ENCODE peak calls at places on chromosomes 16 and 17, in ten cellular contexts. One of them, this sample, is unnamed.

GRCh38 chr17:82876602-82877391 is 37.0 kb upstream of the ZNF750 start:
- DNase-seq in IMR-90: peak
- DNase-seq in GM12878: no peak
- DNase-seq in colonic mucosa: peak
- DNase-seq in neural progenitor cell: peak
- DNase-seq in H9: peak
- DNase-seq in MM.1S: no peak
- DNase-seq in K562: peak
- DNase-seq in kidney: peak
- DNase-seq in fibroblast of lung: peak
- DNase-seq in this sample: no peak

GRCh38 chr17:78498848-78499247 is 78.3 kb downstream of the DNAH17 start:
- DNase-seq in IMR-90: no peak
- DNase-seq in GM12878: no peak
- DNase-seq in colonic mucosa: no peak
- DNase-seq in neural progenitor cell: no peak
- DNase-seq in H9: peak
- DNase-seq in MM.1S: no peak
- DNase-seq in K562: no peak
- DNase-seq in kidney: peak
- DNase-seq in fibroblast of lung: no peak
- DNase-seq in this sample: no peak

GRCh38 chr17:32536736-32537646 is 50.2 kb downstream of the CDK5R1 start:
- DNase-seq in IMR-90: peak
- DNase-seq in GM12878: no peak
- DNase-seq in colonic mucosa: no peak
- DNase-seq in neural progenitor cell: no peak
- DNase-seq in H9: no peak
- DNase-seq in MM.1S: no peak
- DNase-seq in K562: no peak
- DNase-seq in kidney: no peak
- DNase-seq in fibroblast of lung: peak
- DNase-seq in this sample: no peak

GRCh38 chr17:62968445-62968923 is 2.4 kb downstream of the TANC2 start:
- DNase-seq in IMR-90: peak
- DNase-seq in GM12878: peak
- DNase-seq in colonic mucosa: peak
- DNase-seq in neural progenitor cell: peak
- DNase-seq in H9: peak
- DNase-seq in MM.1S: peak
- DNase-seq in K562: peak
- DNase-seq in kidney: no peak
- DNase-seq in fibroblast of lung: peak
- DNase-seq in this sample: peak

GRCh38 chr16:20747030-20747816 is 5.6 kb upstream of the THUMPD1 start:
- DNase-seq in IMR-90: no peak
- DNase-seq in GM12878: no peak
- DNase-seq in colonic mucosa: peak
- DNase-seq in neural progenitor cell: no peak
- DNase-seq in H9: no peak
- DNase-seq in MM.1S: no peak
- DNase-seq in K562: peak
- DNase-seq in kidney: no peak
- DNase-seq in fibroblast of lung: no peak
- DNase-seq in this sample: no peak

GRCh38 chr16:46748775-46749705 is 896 bp upstream of the MYLK3 start:
- DNase-seq in IMR-90: no peak
- DNase-seq in GM12878: peak
- DNase-seq in colonic mucosa: no peak
- DNase-seq in neural progenitor cell: no peak
- DNase-seq in H9: no peak
- DNase-seq in MM.1S: no peak
- DNase-seq in K562: no peak
- DNase-seq in kidney: no peak
- DNase-seq in fibroblast of lung: no peak
- DNase-seq in this sample: no peak

GRCh38 chr17:76529224-76529642 is 8.3 kb downstream of the CYGB start:
- DNase-seq in IMR-90: peak
- DNase-seq in GM12878: no peak
- DNase-seq in colonic mucosa: peak
- DNase-seq in neural progenitor cell: no peak
- DNase-seq in H9: no peak
- DNase-seq in MM.1S: no peak
- DNase-seq in K562: no peak
- DNase-seq in kidney: peak
- DNase-seq in fibroblast of lung: peak
- DNase-seq in this sample: no peak

GRCh38 chr17:20095366-20096080 is 86.4 kb downstream of the SPECC1 start:
- DNase-seq in IMR-90: peak
- DNase-seq in GM12878: no peak
- DNase-seq in colonic mucosa: no peak
- DNase-seq in neural progenitor cell: peak
- DNase-seq in H9: peak
- DNase-seq in MM.1S: no peak
- DNase-seq in K562: no peak
- DNase-seq in kidney: peak
- DNase-seq in fibroblast of lung: peak
- DNase-seq in this sample: no peak

GRCh38 chr16:87412996-87413421 is 20.9 kb downstream of the MAP1LC3B start:
- DNase-seq in IMR-90: no peak
- DNase-seq in GM12878: no peak
- DNase-seq in colonic mucosa: no peak
- DNase-seq in neural progenitor cell: no peak
- DNase-seq in H9: no peak
- DNase-seq in MM.1S: no peak
- DNase-seq in K562: no peak
- DNase-seq in kidney: no peak
- DNase-seq in fibroblast of lung: no peak
- DNase-seq in this sample: no peak

GRCh38 chr16:87667443-87667842 is 65.1 kb downstream of the JPH3 start:
- DNase-seq in IMR-90: no peak
- DNase-seq in GM12878: no peak
- DNase-seq in colonic mucosa: no peak
- DNase-seq in neural progenitor cell: no peak
- DNase-seq in H9: no peak
- DNase-seq in MM.1S: no peak
- DNase-seq in K562: no peak
- DNase-seq in kidney: no peak
- DNase-seq in fibroblast of lung: no peak
- DNase-seq in this sample: no peak

GRCh38 chr16:22006636-22007035 is 1.3 kb upstream of the MOSMO start:
- DNase-seq in IMR-90: no peak
- DNase-seq in GM12878: no peak
- DNase-seq in colonic mucosa: no peak
- DNase-seq in neural progenitor cell: no peak
- DNase-seq in H9: no peak
- DNase-seq in MM.1S: no peak
- DNase-seq in K562: no peak
- DNase-seq in kidney: no peak
- DNase-seq in fibroblast of lung: no peak
- DNase-seq in this sample: no peak

GRCh38 chr16:22007509-22008214 is at the start of gene MOSMO:
- DNase-seq in IMR-90: peak
- DNase-seq in GM12878: no peak
- DNase-seq in colonic mucosa: peak
- DNase-seq in neural progenitor cell: peak
- DNase-seq in H9: peak
- DNase-seq in MM.1S: peak
- DNase-seq in K562: peak
- DNase-seq in kidney: peak
- DNase-seq in fibroblast of lung: peak
- DNase-seq in this sample: no peak

GRCh38 chr16:22008215-22009142 is 568 bp downstream of the MOSMO start:
- DNase-seq in IMR-90: no peak
- DNase-seq in GM12878: no peak
- DNase-seq in colonic mucosa: peak
- DNase-seq in neural progenitor cell: peak
- DNase-seq in H9: no peak
- DNase-seq in MM.1S: no peak
- DNase-seq in K562: no peak
- DNase-seq in kidney: peak
- DNase-seq in fibroblast of lung: peak
- DNase-seq in this sample: no peak

GRCh38 chr16:22005746-22006145 is 2.2 kb upstream of the MOSMO start:
- DNase-seq in IMR-90: no peak
- DNase-seq in GM12878: no peak
- DNase-seq in colonic mucosa: no peak
- DNase-seq in neural progenitor cell: no peak
- DNase-seq in H9: no peak
- DNase-seq in MM.1S: no peak
- DNase-seq in K562: no peak
- DNase-seq in kidney: no peak
- DNase-seq in fibroblast of lung: no peak
- DNase-seq in this sample: no peak

GRCh38 chr16:22007159-22007508 is 777 bp upstream of the MOSMO start:
- DNase-seq in IMR-90: no peak
- DNase-seq in GM12878: no peak
- DNase-seq in colonic mucosa: no peak
- DNase-seq in neural progenitor cell: no peak
- DNase-seq in H9: no peak
- DNase-seq in MM.1S: no peak
- DNase-seq in K562: peak
- DNase-seq in kidney: no peak
- DNase-seq in fibroblast of lung: no peak
- DNase-seq in this sample: no peak
- H3K9ac ChIP-seq in IMR-90: peak
- H3K9ac ChIP-seq in GM12878: peak
- H3K9ac ChIP-seq in colonic mucosa: peak
- H3K9ac ChIP-seq in neural progenitor cell: no peak
- H3K9ac ChIP-seq in H9: peak
- H3K9ac ChIP-seq in MM.1S: peak
- H3K9ac ChIP-seq in K562: peak
- H3K9ac ChIP-seq in kidney: peak
- H3K9ac ChIP-seq in fibroblast of lung: peak
- H3K9ac ChIP-seq in this sample: peak

GRCh38 chr17:17076066-17076465 is 33.8 kb downstream of the MPRIP start:
- DNase-seq in IMR-90: no peak
- DNase-seq in GM12878: no peak
- DNase-seq in colonic mucosa: no peak
- DNase-seq in neural progenitor cell: no peak
- DNase-seq in H9: no peak
- DNase-seq in MM.1S: no peak
- DNase-seq in K562: no peak
- DNase-seq in kidney: peak
- DNase-seq in fibroblast of lung: no peak
- DNase-seq in this sample: no peak
- H3K9ac ChIP-seq in IMR-90: no peak
- H3K9ac ChIP-seq in GM12878: no peak
- H3K9ac ChIP-seq in colonic mucosa: no peak
- H3K9ac ChIP-seq in neural progenitor cell: no peak
- H3K9ac ChIP-seq in H9: no peak
- H3K9ac ChIP-seq in MM.1S: no peak
- H3K9ac ChIP-seq in K562: no peak
- H3K9ac ChIP-seq in kidney: no peak
- H3K9ac ChIP-seq in fibroblast of lung: no peak
- H3K9ac ChIP-seq in this sample: no peak

GRCh38 chr17:8710766-8711165 is 33.9 kb downstream of the CCDC42 start:
- DNase-seq in IMR-90: no peak
- DNase-seq in GM12878: no peak
- DNase-seq in colonic mucosa: no peak
- DNase-seq in neural progenitor cell: no peak
- DNase-seq in H9: no peak
- DNase-seq in MM.1S: no peak
- DNase-seq in K562: no peak
- DNase-seq in kidney: no peak
- DNase-seq in fibroblast of lung: no peak
- DNase-seq in this sample: no peak
- H3K9ac ChIP-seq in IMR-90: no peak
- H3K9ac ChIP-seq in GM12878: no peak
- H3K9ac ChIP-seq in colonic mucosa: no peak
- H3K9ac ChIP-seq in neural progenitor cell: no peak
- H3K9ac ChIP-seq in H9: no peak
- H3K9ac ChIP-seq in MM.1S: no peak
- H3K9ac ChIP-seq in K562: no peak
- H3K9ac ChIP-seq in kidney: no peak
- H3K9ac ChIP-seq in fibroblast of lung: no peak
- H3K9ac ChIP-seq in this sample: no peak

GRCh38 chr16:83887564-83887963 is 11.4 kb upstream of the MLYCD start:
- DNase-seq in IMR-90: no peak
- DNase-seq in GM12878: no peak
- DNase-seq in colonic mucosa: no peak
- DNase-seq in neural progenitor cell: peak
- DNase-seq in H9: no peak
- DNase-seq in MM.1S: no peak
- DNase-seq in K562: no peak
- DNase-seq in kidney: no peak
- DNase-seq in fibroblast of lung: no peak
- DNase-seq in this sample: no peak
- H3K9ac ChIP-seq in IMR-90: no peak
- H3K9ac ChIP-seq in GM12878: no peak
- H3K9ac ChIP-seq in colonic mucosa: no peak
- H3K9ac ChIP-seq in neural progenitor cell: no peak
- H3K9ac ChIP-seq in H9: no peak
- H3K9ac ChIP-seq in MM.1S: no peak
- H3K9ac ChIP-seq in K562: no peak
- H3K9ac ChIP-seq in kidney: no peak
- H3K9ac ChIP-seq in fibroblast of lung: no peak
- H3K9ac ChIP-seq in this sample: no peak

This sample was measured in SK-N-MC.